ENCODE peak calls at places on chromosomes 5 and 9, in seven cellular contexts. J is sigmoid colon, B is esophagus squamous epithelium, M is lower lobe of right lung, L is transverse colon, O is PC-3, V is BJ. W is an unnamed sample.

GRCh38 chr9:33273266-33273971 is 8.6 kb downstream of the CHMP5 start:
- DNase-seq in J (no peak), B (no peak), M (no peak), L (no peak), O (no peak), V (no peak), W (no peak)

GRCh38 chr5:113246371-113246870 is 188.4 kb downstream of the TSSK1B start:
- DNase-seq in J (peak), B (no peak), M (no peak), L (no peak), O (no peak), V (peak), W (no peak)

GRCh38 chr9:28177925-28178324 is 604.6 kb upstream of the C9orf72 start:
- DNase-seq in J (no peak), B (no peak), M (no peak), L (no peak), O (no peak), V (no peak), W (no peak)

GRCh38 chr5:101123365-101123764 is 220.3 kb upstream of the ST8SIA4 start:
- DNase-seq in J (no peak), B (no peak), M (no peak), L (no peak), O (no peak), V (no peak), W (no peak)

GRCh38 chr5:172945151-172945550 is 14.1 kb upstream of the RPL26L1 start:
- DNase-seq in J (peak), B (no peak), M (no peak), L (no peak), O (no peak), V (no peak), W (no peak)

GRCh38 chr5:33794550-33795300 is 97.1 kb downstream of the ADAMTS12 start:
- DNase-seq in J (no peak), B (no peak), M (no peak), L (no peak), O (peak), V (no peak), W (no peak)

GRCh38 chr5:146340260-146341081 is 1.8 kb downstream of the POU4F3 start:
- DNase-seq in J (no peak), B (no peak), M (no peak), L (no peak), O (peak), V (no peak), W (peak)

GRCh38 chr9:124000161-124000783 is 11.3 kb upstream of the LHX2 start:
- DNase-seq in J (no peak), B (no peak), M (no peak), L (no peak), O (no peak), V (no peak), W (no peak)

GRCh38 chr9:115808695-115809094 is 344.9 kb upstream of the PAPPA start:
- DNase-seq in J (no peak), B (no peak), M (no peak), L (no peak), O (peak), V (no peak), W (no peak)

GRCh38 chr5:14582797-14583137 is 1.2 kb downstream of the OTULINL start:
- DNase-seq in J (no peak), B (no peak), M (peak), L (no peak), O (peak), V (no peak), W (no peak)

DNA sequence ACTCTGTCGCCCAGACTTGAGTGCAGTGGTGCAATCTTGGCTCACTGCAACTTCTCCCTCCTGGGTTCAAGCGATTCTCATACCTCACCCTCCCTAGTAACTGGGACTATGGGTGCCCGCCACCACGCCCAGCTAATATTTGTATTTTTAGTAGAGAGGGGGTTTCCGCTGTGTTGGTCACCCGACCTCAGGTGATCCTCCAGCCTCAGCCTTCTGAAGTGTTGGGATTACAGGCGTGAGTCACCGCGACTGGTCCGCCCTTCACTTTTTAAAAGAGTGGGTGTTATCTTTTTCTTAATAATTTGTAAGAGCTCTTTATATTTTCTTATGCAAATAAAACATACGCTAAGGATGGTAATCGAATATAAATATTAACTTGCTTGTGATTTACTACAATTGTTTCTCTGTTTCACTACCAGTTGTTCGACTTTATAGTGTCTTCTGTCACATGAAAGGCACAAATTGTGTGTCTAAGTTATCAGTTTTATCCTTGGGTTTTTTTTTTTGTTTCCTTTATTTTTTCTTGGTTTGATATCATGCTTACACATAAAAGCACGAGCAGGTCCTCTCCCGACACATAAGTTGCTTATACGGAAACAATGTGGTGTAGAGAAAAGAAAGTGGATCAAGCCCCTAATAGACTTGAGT is 1.9 kb upstream of the GPBP1 start:
- DNase-seq in J (no peak), B (no peak), M (no peak), L (peak), O (peak), V (no peak), W (peak)
- H3K4me3 ChIP-seq in J (peak), B (peak), M (peak), L (peak), O (peak), V (peak), W (peak)

GRCh38 chr9:70924905-70925547 is 196.4 kb downstream of the TRPM3 start:
- DNase-seq in J (no peak), B (no peak), M (no peak), L (peak), O (peak), V (no peak), W (peak)
- H3K4me3 ChIP-seq in J (no peak), B (no peak), M (no peak), L (no peak), O (peak), V (no peak), W (no peak)

GRCh38 chr5:174721522-174722432 is 2.6 kb upstream of the MSX2 start:
- DNase-seq in J (peak), B (no peak), M (no peak), L (no peak), O (no peak), V (no peak), W (no peak)
- H3K4me3 ChIP-seq in J (peak), B (no peak), M (no peak), L (no peak), O (peak), V (no peak), W (no peak)

DNA sequence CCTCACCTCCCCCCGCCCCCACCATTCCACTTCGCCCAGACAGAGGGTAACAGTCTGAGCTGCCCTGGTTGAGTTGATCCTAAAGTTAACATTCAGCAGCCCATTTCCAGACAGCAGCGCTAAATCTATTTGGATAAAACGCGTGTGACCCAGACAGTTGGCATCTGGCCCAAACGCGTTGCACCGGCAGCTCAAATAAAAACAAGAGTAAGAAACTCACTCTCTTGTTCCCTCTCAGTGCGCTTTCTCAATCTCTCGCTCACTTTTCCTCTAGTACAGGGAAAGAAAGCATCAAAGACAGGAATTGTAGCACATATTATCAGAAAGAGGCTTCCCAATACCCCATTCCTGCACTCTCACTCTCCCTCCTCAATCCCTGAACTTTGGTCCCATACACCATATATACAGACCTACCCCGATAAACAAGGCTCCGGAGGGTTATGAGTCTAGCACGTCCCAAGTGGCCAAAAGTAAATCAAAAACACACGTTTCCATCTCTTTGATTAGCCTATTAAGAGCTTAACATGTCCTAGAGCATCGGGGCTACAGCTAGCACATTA is 1.3 kb downstream of the ADAMTS6 start:
- DNase-seq in J (peak), B (no peak), M (peak), L (peak), O (peak), V (peak), W (peak)
- H3K4me3 ChIP-seq in J (peak), B (peak), M (peak), L (peak), O (peak), V (peak), W (peak)

GRCh38 chr9:92140074-92140753 is 25.0 kb upstream of the SPTLC1 start:
- DNase-seq in J (peak), B (peak), M (peak), L (peak), O (peak), V (no peak), W (peak)

GRCh38 chr9:92141144-92142129 is 26.2 kb upstream of the SPTLC1 start:
- DNase-seq in J (peak), B (no peak), M (no peak), L (no peak), O (peak), V (no peak), W (no peak)

GRCh38 chr9:92142329-92142728 is 27.1 kb upstream of the SPTLC1 start:
- DNase-seq in J (no peak), B (no peak), M (no peak), L (no peak), O (no peak), V (no peak), W (no peak)

GRCh38 chr9:92138157-92138959 is 23.1 kb upstream of the SPTLC1 start:
- DNase-seq in J (peak), B (no peak), M (peak), L (peak), O (peak), V (no peak), W (peak)

GRCh38 chr9:92140754-92141143 is 25.5 kb upstream of the SPTLC1 start:
- DNase-seq in J (peak), B (no peak), M (no peak), L (no peak), O (no peak), V (no peak), W (no peak)
- H3K4me3 ChIP-seq in J (peak), B (peak), M (peak), L (peak), O (peak), V (peak), W (peak)

GRCh38 chr9:137115394-137116026 is 977 bp upstream of the DPP7 start:
- DNase-seq in J (no peak), B (no peak), M (no peak), L (no peak), O (no peak), V (no peak), W (no peak)
- H3K4me3 ChIP-seq in J (peak), B (peak), M (peak), L (no peak), O (peak), V (no peak), W (no peak)

GRCh38 chr9:87579761-87580626 is 82.3 kb downstream of the DAPK1 start:
- DNase-seq in J (no peak), B (no peak), M (no peak), L (no peak), O (no peak), V (no peak), W (no peak)
- H3K4me3 ChIP-seq in J (no peak), B (no peak), M (no peak), L (no peak), O (no peak), V (no peak), W (no peak)

GRCh38 chr9:127109212-127109711 is 13.2 kb downstream of the ANGPTL2 start:
- DNase-seq in J (no peak), B (no peak), M (no peak), L (no peak), O (peak), V (no peak), W (no peak)
- H3K4me3 ChIP-seq in J (no peak), B (no peak), M (no peak), L (no peak), O (no peak), V (no peak), W (no peak)

GRCh38 chr5:72957337-72957736 is 1.5 kb downstream of the FCHO2 start:
- DNase-seq in J (no peak), B (no peak), M (no peak), L (no peak), O (no peak), V (no peak), W (no peak)
- H3K4me3 ChIP-seq in J (peak), B (peak), M (peak), L (peak), O (peak), V (peak), W (peak)

W was measured in colonic mucosa.